ENCODE peak calls at places on chromosome 19, in five cellular contexts. One of them, this sample, is unnamed.

GRCh38 chr19:5142725-5143097 is 173.8 kb downstream of the KDM4B start:
- DNase-seq in Kasumi-1: no peak
- DNase-seq in thoracic aorta: no peak
- DNase-seq in kidney: no peak
- DNase-seq in Daoy: no peak
- DNase-seq in this sample: no peak

GRCh38 chr19:49589391-49589790 is 1.6 kb upstream of the PRR12 start:
- DNase-seq in Daoy: no peak
- DNase-seq in thoracic aorta: no peak
- DNase-seq in Kasumi-1: no peak
- DNase-seq in kidney: no peak
- DNase-seq in this sample: no peak

GRCh38 chr19:49890349-49891311 is 6.1 kb downstream of the IL4I1 start:
- DNase-seq in Daoy: no peak
- DNase-seq in thoracic aorta: no peak
- DNase-seq in Kasumi-1: no peak
- DNase-seq in kidney: no peak
- DNase-seq in this sample: peak; percentile 33

GRCh38 chr19:12603714-12604113 is 6.9 kb downstream of the ZNF490 start:
- DNase-seq in Daoy: peak; percentile 11
- DNase-seq in kidney: no peak
- DNase-seq in thoracic aorta: no peak
- DNase-seq in Kasumi-1: peak; percentile 46
- DNase-seq in this sample: peak; percentile 88

GRCh38 chr19:57934820-57935665 is at the start of gene ZNF418:
- DNase-seq in thoracic aorta: no peak
- DNase-seq in Daoy: peak; percentile 82
- DNase-seq in kidney: peak; percentile 73
- DNase-seq in Kasumi-1: no peak
- DNase-seq in this sample: peak; percentile 91

GRCh38 chr19:29495091-29495490 is 30.7 kb upstream of the VSTM2B start:
- DNase-seq in kidney: no peak
- DNase-seq in thoracic aorta: no peak
- DNase-seq in Kasumi-1: no peak
- DNase-seq in Daoy: no peak
- DNase-seq in this sample: no peak

GRCh38 chr19:10852098-10852800 is 4.0 kb downstream of the C19orf38 start:
- DNase-seq in kidney: peak; percentile 8
- DNase-seq in thoracic aorta: no peak
- DNase-seq in Daoy: peak; percentile 82
- DNase-seq in Kasumi-1: no peak
- DNase-seq in this sample: peak; percentile 56

GRCh38 chr19:43329989-43330388 is 23.5 kb upstream of the CD177 start:
- DNase-seq in Kasumi-1: no peak
- DNase-seq in thoracic aorta: no peak
- DNase-seq in kidney: no peak
- DNase-seq in Daoy: no peak
- DNase-seq in this sample: no peak

GRCh38 chr19:54211214-54211613 is 10.6 kb downstream of the RPS9 start:
- DNase-seq in Kasumi-1: no peak
- DNase-seq in kidney: no peak
- DNase-seq in Daoy: no peak
- DNase-seq in thoracic aorta: no peak
- DNase-seq in this sample: no peak

GRCh38 chr19:2230807-2231533 is 5.2 kb downstream of the PLEKHJ1 start:
- DNase-seq in kidney: no peak
- DNase-seq in Kasumi-1: no peak
- DNase-seq in Daoy: no peak
- DNase-seq in thoracic aorta: no peak
- DNase-seq in this sample: no peak

GRCh38 chr19:54343868-54344267 is 4.9 kb upstream of the LILRA4 start:
- DNase-seq in kidney: no peak
- DNase-seq in Daoy: no peak
- DNase-seq in Kasumi-1: no peak
- DNase-seq in thoracic aorta: no peak
- DNase-seq in this sample: no peak